ENCODE peak calls at places on chromosomes 5 and 9, in six cellular contexts. One of them, this sample, is unnamed.

GRCh38 chr5:95817430-95817829 is 5.1 kb downstream of the GLRX start:
- DNase-seq in CD4-positive, alpha-beta T cell: peak
- DNase-seq in HepG2: no peak
- DNase-seq in activated CD4-positive, alpha-beta T cell treated with anti-CD3 and anti-CD28 coated beads, Interleukin-2, amount 10 ng/mL, durations not matched to agents 7 days and 5 days: no peak
- DNase-seq in nephron progenitor cell: peak
- DNase-seq in nucleus accumbens: no peak
- DNase-seq in this sample: no peak

GRCh38 chr9:81902601-81903000 is 25.6 kb upstream of the SPATA31D4 start:
- DNase-seq in CD4-positive, alpha-beta T cell: no peak
- DNase-seq in HepG2: no peak
- DNase-seq in activated CD4-positive, alpha-beta T cell treated with anti-CD3 and anti-CD28 coated beads, Interleukin-2, amount 10 ng/mL, durations not matched to agents 7 days and 5 days: no peak
- DNase-seq in nephron progenitor cell: no peak
- DNase-seq in nucleus accumbens: no peak
- DNase-seq in this sample: no peak

GRCh38 chr5:134051305-134051704 is 46.5 kb upstream of the VDAC1 start:
- DNase-seq in CD4-positive, alpha-beta T cell: no peak
- DNase-seq in HepG2: no peak
- DNase-seq in activated CD4-positive, alpha-beta T cell treated with anti-CD3 and anti-CD28 coated beads, Interleukin-2, amount 10 ng/mL, durations not matched to agents 7 days and 5 days: no peak
- DNase-seq in nephron progenitor cell: no peak
- DNase-seq in nucleus accumbens: no peak
- DNase-seq in this sample: no peak

GRCh38 chr9:111691686-111692329 is 30.4 kb downstream of the GNG10 start:
- DNase-seq in CD4-positive, alpha-beta T cell: no peak
- DNase-seq in HepG2: peak
- DNase-seq in activated CD4-positive, alpha-beta T cell treated with anti-CD3 and anti-CD28 coated beads, Interleukin-2, amount 10 ng/mL, durations not matched to agents 7 days and 5 days: no peak
- DNase-seq in nephron progenitor cell: no peak
- DNase-seq in nucleus accumbens: no peak
- DNase-seq in this sample: no peak

GRCh38 chr5:51226420-51226735 is 156.9 kb upstream of the ISL1 start:
- DNase-seq in CD4-positive, alpha-beta T cell: no peak
- DNase-seq in HepG2: peak
- DNase-seq in activated CD4-positive, alpha-beta T cell treated with anti-CD3 and anti-CD28 coated beads, Interleukin-2, amount 10 ng/mL, durations not matched to agents 7 days and 5 days: no peak
- DNase-seq in nephron progenitor cell: peak
- DNase-seq in nucleus accumbens: no peak
- DNase-seq in this sample: peak

GRCh38 chr9:111975709-111976108 is 79.1 kb downstream of the UGCG start:
- DNase-seq in CD4-positive, alpha-beta T cell: no peak
- DNase-seq in HepG2: peak
- DNase-seq in activated CD4-positive, alpha-beta T cell treated with anti-CD3 and anti-CD28 coated beads, Interleukin-2, amount 10 ng/mL, durations not matched to agents 7 days and 5 days: no peak
- DNase-seq in nephron progenitor cell: no peak
- DNase-seq in nucleus accumbens: no peak
- DNase-seq in this sample: peak

GRCh38 chr9:95494022-95494415 is 22.8 kb downstream of the PTCH1 start:
- DNase-seq in CD4-positive, alpha-beta T cell: peak
- DNase-seq in HepG2: no peak
- DNase-seq in activated CD4-positive, alpha-beta T cell treated with anti-CD3 and anti-CD28 coated beads, Interleukin-2, amount 10 ng/mL, durations not matched to agents 7 days and 5 days: peak
- DNase-seq in nephron progenitor cell: no peak
- DNase-seq in nucleus accumbens: peak
- DNase-seq in this sample: no peak

GRCh38 chr9:966936-967335 is 9.5 kb upstream of the DMRT3 start:
- DNase-seq in CD4-positive, alpha-beta T cell: no peak
- DNase-seq in HepG2: no peak
- DNase-seq in activated CD4-positive, alpha-beta T cell treated with anti-CD3 and anti-CD28 coated beads, Interleukin-2, amount 10 ng/mL, durations not matched to agents 7 days and 5 days: no peak
- DNase-seq in nephron progenitor cell: no peak
- DNase-seq in nucleus accumbens: no peak
- DNase-seq in this sample: no peak

GRCh38 chr9:109014267-109015025 is 1.1 kb upstream of the CTNNAL1 start:
- DNase-seq in CD4-positive, alpha-beta T cell: no peak
- DNase-seq in HepG2: no peak
- DNase-seq in activated CD4-positive, alpha-beta T cell treated with anti-CD3 and anti-CD28 coated beads, Interleukin-2, amount 10 ng/mL, durations not matched to agents 7 days and 5 days: no peak
- DNase-seq in nephron progenitor cell: peak
- DNase-seq in nucleus accumbens: no peak
- DNase-seq in this sample: peak

GRCh38 chr5:55694152-55694830 is 17.8 kb downstream of the SLC38A9 start:
- DNase-seq in CD4-positive, alpha-beta T cell: no peak
- DNase-seq in HepG2: peak
- DNase-seq in activated CD4-positive, alpha-beta T cell treated with anti-CD3 and anti-CD28 coated beads, Interleukin-2, amount 10 ng/mL, durations not matched to agents 7 days and 5 days: no peak
- DNase-seq in nephron progenitor cell: no peak
- DNase-seq in nucleus accumbens: no peak
- DNase-seq in this sample: no peak

GRCh38 chr9:104927912-104928740 is at the start of gene ABCA1:
- DNase-seq in CD4-positive, alpha-beta T cell: peak
- DNase-seq in HepG2: peak
- DNase-seq in activated CD4-positive, alpha-beta T cell treated with anti-CD3 and anti-CD28 coated beads, Interleukin-2, amount 10 ng/mL, durations not matched to agents 7 days and 5 days: peak
- DNase-seq in nephron progenitor cell: peak
- DNase-seq in nucleus accumbens: peak
- DNase-seq in this sample: peak

GRCh38 chr9:134307223-134307600 is 19.0 kb upstream of the RXRA start:
- DNase-seq in CD4-positive, alpha-beta T cell: no peak
- DNase-seq in HepG2: no peak
- DNase-seq in activated CD4-positive, alpha-beta T cell treated with anti-CD3 and anti-CD28 coated beads, Interleukin-2, amount 10 ng/mL, durations not matched to agents 7 days and 5 days: no peak
- DNase-seq in nephron progenitor cell: peak
- DNase-seq in nucleus accumbens: no peak
- DNase-seq in this sample: no peak

GRCh38 chr5:40041452-40041851 is 616.7 kb upstream of the DAB2 start:
- DNase-seq in CD4-positive, alpha-beta T cell: no peak
- DNase-seq in HepG2: no peak
- DNase-seq in activated CD4-positive, alpha-beta T cell treated with anti-CD3 and anti-CD28 coated beads, Interleukin-2, amount 10 ng/mL, durations not matched to agents 7 days and 5 days: no peak
- DNase-seq in nephron progenitor cell: no peak
- DNase-seq in nucleus accumbens: no peak
- DNase-seq in this sample: no peak

GRCh38 chr9:129336601-129337286 is 158.7 kb upstream of the IER5L start:
- DNase-seq in CD4-positive, alpha-beta T cell: peak
- DNase-seq in HepG2: no peak
- DNase-seq in activated CD4-positive, alpha-beta T cell treated with anti-CD3 and anti-CD28 coated beads, Interleukin-2, amount 10 ng/mL, durations not matched to agents 7 days and 5 days: peak
- DNase-seq in nephron progenitor cell: peak
- DNase-seq in nucleus accumbens: no peak
- DNase-seq in this sample: peak

GRCh38 chr5:14668247-14668646 is 3.7 kb downstream of the OTULIN start:
- DNase-seq in CD4-positive, alpha-beta T cell: peak
- DNase-seq in HepG2: peak
- DNase-seq in activated CD4-positive, alpha-beta T cell treated with anti-CD3 and anti-CD28 coated beads, Interleukin-2, amount 10 ng/mL, durations not matched to agents 7 days and 5 days: no peak
- DNase-seq in nephron progenitor cell: no peak
- DNase-seq in nucleus accumbens: no peak
- DNase-seq in this sample: no peak

GRCh38 chr9:131447148-131447547 is 53.3 kb downstream of the PRRC2B start:
- DNase-seq in CD4-positive, alpha-beta T cell: no peak
- DNase-seq in HepG2: no peak
- DNase-seq in activated CD4-positive, alpha-beta T cell treated with anti-CD3 and anti-CD28 coated beads, Interleukin-2, amount 10 ng/mL, durations not matched to agents 7 days and 5 days: no peak
- DNase-seq in nephron progenitor cell: no peak
- DNase-seq in nucleus accumbens: no peak
- DNase-seq in this sample: no peak

GRCh38 chr9:3526903-3527652 is 1.3 kb upstream of the RFX3 start:
- DNase-seq in CD4-positive, alpha-beta T cell: no peak
- DNase-seq in HepG2: peak
- DNase-seq in activated CD4-positive, alpha-beta T cell treated with anti-CD3 and anti-CD28 coated beads, Interleukin-2, amount 10 ng/mL, durations not matched to agents 7 days and 5 days: peak
- DNase-seq in nephron progenitor cell: no peak
- DNase-seq in nucleus accumbens: no peak
- DNase-seq in this sample: no peak

GRCh38 chr9:115035872-115036612 is 81.9 kb downstream of the TNC start:
- DNase-seq in CD4-positive, alpha-beta T cell: no peak
- DNase-seq in HepG2: no peak
- DNase-seq in activated CD4-positive, alpha-beta T cell treated with anti-CD3 and anti-CD28 coated beads, Interleukin-2, amount 10 ng/mL, durations not matched to agents 7 days and 5 days: peak
- DNase-seq in nephron progenitor cell: no peak
- DNase-seq in nucleus accumbens: no peak
- DNase-seq in this sample: no peak

GRCh38 chr5:175677571-175677970 is 19.7 kb downstream of the HRH2 start:
- DNase-seq in CD4-positive, alpha-beta T cell: no peak
- DNase-seq in HepG2: no peak
- DNase-seq in activated CD4-positive, alpha-beta T cell treated with anti-CD3 and anti-CD28 coated beads, Interleukin-2, amount 10 ng/mL, durations not matched to agents 7 days and 5 days: no peak
- DNase-seq in nephron progenitor cell: no peak
- DNase-seq in nucleus accumbens: no peak
- DNase-seq in this sample: no peak

GRCh38 chr9:108655818-108656217 is 200.0 kb downstream of the ACTL7B start:
- DNase-seq in CD4-positive, alpha-beta T cell: no peak
- DNase-seq in HepG2: no peak
- DNase-seq in activated CD4-positive, alpha-beta T cell treated with anti-CD3 and anti-CD28 coated beads, Interleukin-2, amount 10 ng/mL, durations not matched to agents 7 days and 5 days: no peak
- DNase-seq in nephron progenitor cell: no peak
- DNase-seq in nucleus accumbens: no peak
- DNase-seq in this sample: no peak

GRCh38 chr9:78468231-78468630 is 171.3 kb downstream of the PSAT1 start:
- DNase-seq in CD4-positive, alpha-beta T cell: no peak
- DNase-seq in HepG2: no peak
- DNase-seq in activated CD4-positive, alpha-beta T cell treated with anti-CD3 and anti-CD28 coated beads, Interleukin-2, amount 10 ng/mL, durations not matched to agents 7 days and 5 days: no peak
- DNase-seq in nephron progenitor cell: no peak
- DNase-seq in nucleus accumbens: no peak
- DNase-seq in this sample: no peak

GRCh38 chr9:108219664-108220063 is 636.1 kb downstream of the ACTL7B start:
- DNase-seq in CD4-positive, alpha-beta T cell: no peak
- DNase-seq in HepG2: no peak
- DNase-seq in activated CD4-positive, alpha-beta T cell treated with anti-CD3 and anti-CD28 coated beads, Interleukin-2, amount 10 ng/mL, durations not matched to agents 7 days and 5 days: no peak
- DNase-seq in nephron progenitor cell: no peak
- DNase-seq in nucleus accumbens: no peak
- DNase-seq in this sample: no peak

GRCh38 chr5:76766746-76767145 is 50.8 kb downstream of the F2R start:
- DNase-seq in CD4-positive, alpha-beta T cell: no peak
- DNase-seq in HepG2: no peak
- DNase-seq in activated CD4-positive, alpha-beta T cell treated with anti-CD3 and anti-CD28 coated beads, Interleukin-2, amount 10 ng/mL, durations not matched to agents 7 days and 5 days: no peak
- DNase-seq in nephron progenitor cell: no peak
- DNase-seq in nucleus accumbens: no peak
- DNase-seq in this sample: no peak

GRCh38 chr5:155052532-155052931 is 39.0 kb downstream of the KIF4B start:
- DNase-seq in CD4-positive, alpha-beta T cell: no peak
- DNase-seq in HepG2: no peak
- DNase-seq in activated CD4-positive, alpha-beta T cell treated with anti-CD3 and anti-CD28 coated beads, Interleukin-2, amount 10 ng/mL, durations not matched to agents 7 days and 5 days: no peak
- DNase-seq in nephron progenitor cell: no peak
- DNase-seq in nucleus accumbens: no peak
- DNase-seq in this sample: no peak

GRCh38 chr5:136295914-136296313 is 69.4 kb downstream of the TRPC7 start:
- DNase-seq in CD4-positive, alpha-beta T cell: no peak
- DNase-seq in HepG2: no peak
- DNase-seq in activated CD4-positive, alpha-beta T cell treated with anti-CD3 and anti-CD28 coated beads, Interleukin-2, amount 10 ng/mL, durations not matched to agents 7 days and 5 days: no peak
- DNase-seq in nephron progenitor cell: no peak
- DNase-seq in nucleus accumbens: no peak
- DNase-seq in this sample: no peak

GRCh38 chr5:7927466-7928375 is 58.8 kb downstream of the MTRR start:
- DNase-seq in CD4-positive, alpha-beta T cell: peak
- DNase-seq in HepG2: peak
- DNase-seq in activated CD4-positive, alpha-beta T cell treated with anti-CD3 and anti-CD28 coated beads, Interleukin-2, amount 10 ng/mL, durations not matched to agents 7 days and 5 days: peak
- DNase-seq in nephron progenitor cell: peak
- DNase-seq in nucleus accumbens: no peak
- DNase-seq in this sample: peak

GRCh38 chr5:56412601-56413379 is 179.7 kb upstream of the ANKRD55 start:
- DNase-seq in CD4-positive, alpha-beta T cell: no peak
- DNase-seq in HepG2: no peak
- DNase-seq in activated CD4-positive, alpha-beta T cell treated with anti-CD3 and anti-CD28 coated beads, Interleukin-2, amount 10 ng/mL, durations not matched to agents 7 days and 5 days: peak
- DNase-seq in nephron progenitor cell: no peak
- DNase-seq in nucleus accumbens: no peak
- DNase-seq in this sample: no peak

This sample was measured in WTC11.